ENCODE peak calls at places on chromosomes 5 and 9, in four cellular contexts. M is CD8-positive, alpha-beta T cell; N is brain microvascular endothelial cell; W is transverse colon. O is an unnamed sample.

GRCh38 chr9:136095028-136095494 is at the start of gene NACC2:
- DNase-seq in M (no peak), N (peak), W (peak), O (no peak)

GRCh38 chr9:82424599-82424998 is 436.0 kb downstream of the SPATA31D1 start:
- DNase-seq in M (no peak), N (no peak), W (no peak), O (no peak)

GRCh38 chr5:149379177-149379761 is at the start of gene IL17B:
- DNase-seq in M (no peak), N (no peak), W (no peak), O (no peak)

GRCh38 chr5:150575745-150576448 is 64.6 kb upstream of the SYNPO start:
- DNase-seq in M (no peak), N (no peak), W (no peak), O (no peak)

GRCh38 chr5:139705655-139706587 is 57.8 kb downstream of the CXXC5 start:
- DNase-seq in M (no peak), N (no peak), W (no peak), O (no peak)

GRCh38 chr5:55440188-55440646 is 94.5 kb downstream of the PLPP1 start:
- DNase-seq in M (no peak), N (peak), W (no peak), O (peak)

GRCh38 chr5:40904205-40904993 is 4.9 kb upstream of the C7 start:
- DNase-seq in M (no peak), N (peak), W (peak), O (peak)

GRCh38 chr5:136042665-136043121 is 13.9 kb downstream of the TGFBI start:
- DNase-seq in M (no peak), N (peak), W (no peak), O (peak)

GRCh38 chr5:111830333-111830732 is 73.3 kb upstream of the NREP start:
- DNase-seq in M (no peak), N (peak), W (no peak), O (no peak)

GRCh38 chr5:134554319-134555222 is 29.1 kb downstream of the JADE2 start:
- DNase-seq in M (peak), N (peak), W (peak), O (peak)

GRCh38 chr9:133340916-133341315 is 4.9 kb upstream of the SURF6 start:
- DNase-seq in M (no peak), N (no peak), W (no peak), O (no peak)

GRCh38 chr5:83430130-83431010 is 41.2 kb upstream of the VCAN start:
- DNase-seq in M (peak), N (peak), W (peak), O (peak)

GRCh38 chr5:19519448-19519847 is 468.6 kb downstream of the CDH18 start:
- DNase-seq in M (no peak), N (no peak), W (no peak), O (no peak)
- H3K4me3 ChIP-seq in M (no peak), N (no peak), W (no peak), O (no peak)

DNA sequence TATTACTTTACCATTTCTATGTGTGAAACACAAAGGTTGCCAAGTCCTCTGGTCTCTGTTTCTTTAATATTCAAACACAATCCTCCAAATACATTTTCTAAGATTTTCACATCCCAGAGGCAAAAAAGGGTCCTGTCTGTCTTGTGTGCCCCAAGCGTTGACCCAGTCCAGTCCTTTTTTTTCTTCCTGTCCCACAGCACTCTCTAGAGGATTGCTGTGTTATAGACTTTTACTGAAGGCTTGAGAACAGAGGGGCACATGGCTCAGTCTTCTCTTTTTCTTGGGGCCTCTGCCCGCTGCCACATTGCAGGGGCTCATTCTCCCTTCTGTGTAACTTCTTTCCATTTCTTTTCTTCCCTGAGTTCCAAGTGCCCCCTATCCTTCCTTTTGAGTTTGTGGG is 78.6 kb upstream of the SLC28A3 start:
- DNase-seq in M (no peak), N (peak), W (no peak), O (no peak)
- TF ChIP-seq CTCF in M (no peak), N (peak), W (no peak), O (peak)

GRCh38 chr5:7436521-7436920 is 40.6 kb downstream of the ADCY2 start:
- DNase-seq in M (no peak), N (no peak), W (no peak), O (no peak)

GRCh38 chr5:7437836-7438235 is 41.9 kb downstream of the ADCY2 start:
- DNase-seq in M (no peak), N (no peak), W (no peak), O (no peak)

GRCh38 chr5:7434937-7435336 is 39.0 kb downstream of the ADCY2 start:
- DNase-seq in M (no peak), N (no peak), W (no peak), O (no peak)

DNA sequence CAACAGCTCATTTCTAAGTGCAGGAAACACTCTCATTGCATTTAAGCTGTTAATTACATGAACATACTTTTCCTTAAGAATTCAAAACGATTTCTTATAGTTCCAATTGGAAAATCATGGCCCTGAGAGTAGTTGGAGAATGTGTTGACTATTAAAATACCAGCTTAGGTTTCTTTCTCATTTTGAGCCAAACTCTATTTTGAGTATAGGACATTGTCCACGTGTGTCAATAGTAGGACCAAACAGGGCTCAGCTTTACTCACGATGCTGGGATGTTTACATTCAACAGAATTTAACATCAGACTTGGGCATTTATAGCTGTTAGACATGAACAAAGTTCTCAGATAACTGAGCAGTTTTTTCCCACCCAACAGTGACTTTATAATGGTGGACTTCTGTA is 39.6 kb downstream of the ADCY2 start:
- DNase-seq in M (no peak), N (no peak), W (no peak), O (no peak)
- H3K27ac ChIP-seq in M (no peak), N (no peak), W (no peak), O (no peak)

DNA sequence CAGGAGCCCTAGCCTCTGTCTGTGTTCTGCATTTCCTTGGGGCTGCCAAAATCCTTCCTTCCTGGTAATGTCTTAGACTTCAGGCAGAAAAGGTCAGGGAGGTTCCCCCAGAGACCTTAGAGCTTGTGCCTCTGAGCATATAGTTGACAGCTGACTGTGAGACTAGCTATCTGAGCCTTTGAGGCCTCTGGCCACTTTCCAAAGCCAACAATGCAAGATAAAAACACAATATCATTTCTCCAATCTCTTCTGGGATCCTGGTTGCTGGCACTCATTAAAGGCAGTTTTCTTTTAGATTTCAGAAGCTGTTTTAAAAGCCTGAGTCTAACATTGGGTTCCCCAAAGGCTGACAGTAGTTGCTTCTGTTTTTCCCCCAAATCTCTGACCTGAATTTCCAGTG is 13.2 kb upstream of the GLRA1 start:
- DNase-seq in M (no peak), N (no peak), W (no peak), O (no peak)
- H3K4me3 ChIP-seq in M (no peak), N (no peak), W (no peak), O (no peak)

GRCh38 chr9:110340306-110340705 is 2.6 kb upstream of the TXNDC8 start:
- DNase-seq in M (no peak), N (peak), W (no peak), O (peak)
- TF ChIP-seq CTCF in M (no peak), N (peak), W (no peak), O (peak)

DNA sequence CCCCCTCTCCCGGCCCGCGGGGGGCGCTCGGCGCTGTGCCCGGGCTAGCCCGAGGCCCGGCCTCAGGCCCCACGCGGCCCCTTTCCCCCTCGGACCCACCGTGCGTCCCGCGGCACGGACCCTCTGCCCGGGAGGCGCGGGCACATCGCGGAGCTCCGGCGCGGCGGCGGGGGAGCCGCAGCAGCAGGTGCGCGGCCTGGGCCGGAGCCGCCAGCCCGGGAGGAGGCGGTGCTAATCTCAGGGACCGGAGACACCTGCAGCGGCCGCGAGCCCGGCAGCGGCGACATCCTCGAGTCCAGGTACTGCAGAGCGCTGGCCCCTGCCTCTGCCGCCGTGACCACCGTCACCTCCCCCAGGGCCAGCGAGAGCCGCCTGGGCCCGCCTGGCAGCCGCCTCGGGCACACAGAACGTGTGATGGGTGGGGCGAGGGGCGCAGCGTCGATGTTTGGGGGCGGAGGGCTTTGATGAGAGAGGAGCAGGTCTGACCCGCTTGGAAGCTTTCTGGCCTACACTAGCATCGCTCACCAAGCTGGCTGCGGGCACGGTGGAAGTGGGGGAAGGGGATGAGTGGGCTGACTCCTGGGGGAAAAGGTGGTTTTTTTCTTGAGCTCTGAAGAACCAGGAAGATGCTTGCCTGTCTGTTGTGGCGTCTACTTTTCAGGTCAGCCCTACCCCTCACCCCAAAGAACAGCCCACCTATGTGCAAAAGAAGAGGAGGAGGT is 524 bp downstream of the CYFIP2 start:
- DNase-seq in M (peak), N (no peak), W (peak), O (no peak)
- H3K27ac ChIP-seq in M (peak), N (no peak), W (peak), O (no peak)